ENCODE peak calls at places on chromosomes 7 and 10, in four cellular contexts. E is NCI-H2171 treated with DMSO at 0.1 percent for 48 hours, Y is astrocyte, Q is ACHN. H is an unnamed sample.
A peak's percentile ranks its signal among the peaks of the same experiment; 100 is the strongest.

GRCh38 chr7:98078197-98078870 is 28.3 kb upstream of the LMTK2 start:
- DNase-seq in E (peak; percentile 4), Y (no peak), Q (no peak), H (no peak)

GRCh38 chr10:36475746-36476145 is 649.7 kb upstream of the ANKRD30A start:
- DNase-seq in E (no peak), Y (no peak), Q (no peak), H (no peak)

GRCh38 chr10:7311256-7312178 is 99.3 kb downstream of the SFMBT2 start:
- DNase-seq in E (no peak), Y (peak; percentile 84), Q (no peak), H (peak; percentile 12)

GRCh38 chr7:133857376-133858119 is 269.6 kb upstream of the LRGUK start:
- DNase-seq in E (no peak), Y (no peak), Q (no peak), H (no peak)

GRCh38 chr10:118621304-118621942 is 26.0 kb upstream of the PRLHR start:
- DNase-seq in E (no peak), Y (no peak), Q (no peak), H (peak; percentile 3)

GRCh38 chr10:93406367-93407145 is 75.6 kb downstream of the MYOF start:
- DNase-seq in E (no peak), Y (peak; percentile 67), Q (no peak), H (no peak)

GRCh38 chr7:37425504-37425903 is 23.2 kb downstream of the ELMO1 start:
- DNase-seq in E (no peak), Y (no peak), Q (no peak), H (no peak)

GRCh38 chr10:5975641-5976473 is 1.5 kb downstream of the IL15RA start:
- DNase-seq in E (no peak), Y (peak; percentile 8), Q (peak; percentile 18), H (no peak)

GRCh38 chr10:94146746-94147145 is 153.0 kb downstream of the PLCE1 start:
- DNase-seq in E (no peak), Y (no peak), Q (no peak), H (no peak)

GRCh38 chr10:555682-556350 is 133.7 kb downstream of the DIP2C start:
- DNase-seq in E (no peak), Y (no peak), Q (no peak), H (no peak)

H was measured in Calu3.